ENCODE peak calls at places on chromosomes 1 and 21, in five cellular contexts. One of them, this sample, is unnamed.

GRCh38 chr1:39283858-39284257 is 79.4 kb downstream of the MACF1 start:
- DNase-seq in HCT116: no peak
- DNase-seq in progenitor cell of endocrine pancreas: no peak
- DNase-seq in AG09309: no peak
- DNase-seq in stomach: no peak
- DNase-seq in this sample: no peak

GRCh38 chr1:237042892-237043576 is 1.1 kb downstream of the RYR2 start:
- DNase-seq in progenitor cell of endocrine pancreas: peak; percentile 17
- DNase-seq in AG09309: no peak
- DNase-seq in stomach: no peak
- DNase-seq in HCT116: no peak
- DNase-seq in this sample: no peak

GRCh38 chr1:110356379-110356778 is 17.2 kb downstream of the RBM15 start:
- DNase-seq in progenitor cell of endocrine pancreas: no peak
- DNase-seq in AG09309: no peak
- DNase-seq in stomach: no peak
- DNase-seq in HCT116: no peak
- DNase-seq in this sample: no peak

GRCh38 chr1:155166373-155167165 is 6.5 kb downstream of the KRTCAP2 start:
- DNase-seq in progenitor cell of endocrine pancreas: no peak
- DNase-seq in AG09309: no peak
- DNase-seq in stomach: no peak
- DNase-seq in HCT116: no peak
- DNase-seq in this sample: no peak

GRCh38 chr1:184150776-184151531 is 99.4 kb downstream of the TSEN15 start:
- DNase-seq in stomach: no peak
- DNase-seq in AG09309: no peak
- DNase-seq in HCT116: no peak
- DNase-seq in progenitor cell of endocrine pancreas: no peak
- DNase-seq in this sample: no peak

GRCh38 chr1:64097859-64098258 is 105.6 kb upstream of the UBE2U start:
- DNase-seq in AG09309: no peak
- DNase-seq in progenitor cell of endocrine pancreas: no peak
- DNase-seq in HCT116: no peak
- DNase-seq in stomach: no peak
- DNase-seq in this sample: no peak

GRCh38 chr1:200979574-200980451 is 43.7 kb downstream of the KIF21B start:
- DNase-seq in progenitor cell of endocrine pancreas: peak; percentile 30
- DNase-seq in HCT116: peak; percentile 12
- DNase-seq in stomach: peak; percentile 39
- DNase-seq in AG09309: no peak
- DNase-seq in this sample: peak; percentile 99

GRCh38 chr21:25885405-25885804 is 150.6 kb downstream of the GABPA start:
- DNase-seq in HCT116: no peak
- DNase-seq in AG09309: no peak
- DNase-seq in stomach: no peak
- DNase-seq in progenitor cell of endocrine pancreas: no peak
- DNase-seq in this sample: no peak

GRCh38 chr1:7313081-7313546 is 458.0 kb upstream of the VAMP3 start:
- DNase-seq in AG09309: no peak
- DNase-seq in stomach: no peak
- DNase-seq in HCT116: no peak
- DNase-seq in progenitor cell of endocrine pancreas: no peak
- DNase-seq in this sample: no peak

GRCh38 chr1:25341746-25342145 is 3.6 kb downstream of the TMEM50A start:
- DNase-seq in stomach: no peak
- DNase-seq in progenitor cell of endocrine pancreas: no peak
- DNase-seq in AG09309: no peak
- DNase-seq in HCT116: no peak
- DNase-seq in this sample: no peak

GRCh38 chr1:150009604-150010387 is 730 bp downstream of the OTUD7B start:
- DNase-seq in AG09309: peak; percentile 49
- DNase-seq in HCT116: no peak
- DNase-seq in progenitor cell of endocrine pancreas: no peak
- DNase-seq in stomach: peak; percentile 43
- DNase-seq in this sample: no peak

GRCh38 chr1:15705184-15705566 is 21.1 kb downstream of the PLEKHM2 start:
- DNase-seq in progenitor cell of endocrine pancreas: no peak
- DNase-seq in stomach: no peak
- DNase-seq in AG09309: no peak
- DNase-seq in HCT116: no peak
- DNase-seq in this sample: no peak

GRCh38 chr1:53542551-53542950 is 83.4 kb downstream of the DMRTB1 start:
- DNase-seq in progenitor cell of endocrine pancreas: no peak
- DNase-seq in HCT116: no peak
- DNase-seq in stomach: no peak
- DNase-seq in AG09309: no peak
- DNase-seq in this sample: no peak
- TF ChIP-seq CTCF in progenitor cell of endocrine pancreas: no peak
- TF ChIP-seq CTCF in HCT116: no peak
- TF ChIP-seq CTCF in stomach: no peak
- TF ChIP-seq CTCF in AG09309: no peak
- TF ChIP-seq CTCF in this sample: no peak

DNA sequence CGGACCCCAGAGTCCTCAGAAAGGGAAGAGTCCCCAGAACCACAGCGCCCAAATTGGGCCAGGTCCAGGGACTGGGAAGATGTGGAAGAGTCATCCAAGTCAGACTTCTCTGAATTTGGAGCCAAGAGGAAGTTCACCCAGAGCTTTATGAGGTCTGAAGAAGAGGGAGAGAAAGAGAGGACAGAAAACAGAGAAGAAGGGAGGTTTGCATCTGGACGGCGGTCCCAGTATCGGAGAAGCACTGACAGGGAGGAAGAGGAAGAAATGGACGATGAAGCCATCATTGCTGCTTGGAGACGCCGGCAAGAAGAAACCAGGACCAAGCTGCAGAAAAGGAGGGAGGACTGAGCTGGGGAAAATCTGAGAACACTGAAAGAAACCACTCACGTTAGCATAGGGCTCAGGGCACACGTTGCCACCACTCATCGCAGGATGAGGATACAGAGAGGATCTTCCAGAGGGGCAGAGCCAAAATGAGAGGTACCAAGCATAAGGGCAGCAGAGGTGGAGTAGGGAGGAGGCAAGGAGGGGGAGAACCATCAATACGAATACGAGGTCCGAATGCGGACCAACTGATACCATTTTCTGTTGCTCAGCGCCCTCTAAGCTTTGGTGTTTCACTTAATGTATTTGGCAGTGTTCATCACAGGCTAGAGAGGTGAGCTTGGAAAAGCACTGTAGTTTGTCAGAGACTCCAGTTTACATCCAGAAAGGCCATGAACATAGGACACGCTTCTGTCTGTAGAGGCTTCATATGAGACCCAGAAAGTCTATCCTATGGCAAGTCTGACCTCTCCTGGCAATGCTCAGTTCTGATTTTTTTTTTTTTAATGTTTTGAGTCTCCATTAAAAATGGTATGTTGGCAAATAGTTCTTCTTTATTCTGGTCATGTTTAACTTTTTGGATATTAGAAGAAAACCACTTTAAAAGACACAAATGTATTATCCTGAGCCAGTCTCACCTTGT is 34.7 kb downstream of the STYXL2 start:
- DNase-seq in progenitor cell of endocrine pancreas: no peak
- DNase-seq in AG09309: no peak
- DNase-seq in HCT116: no peak
- DNase-seq in stomach: no peak
- DNase-seq in this sample: no peak
- TF ChIP-seq CTCF in progenitor cell of endocrine pancreas: no peak
- TF ChIP-seq CTCF in AG09309: no peak
- TF ChIP-seq CTCF in HCT116: peak; percentile 23
- TF ChIP-seq CTCF in stomach: no peak
- TF ChIP-seq CTCF in this sample: no peak

GRCh38 chr1:179178965-179179364 is 50.5 kb downstream of the ABL2 start:
- DNase-seq in HCT116: no peak
- DNase-seq in stomach: no peak
- DNase-seq in progenitor cell of endocrine pancreas: no peak
- DNase-seq in AG09309: no peak
- DNase-seq in this sample: peak; percentile 64

GRCh38 chr1:179178135-179178630 is 51.3 kb downstream of the ABL2 start:
- DNase-seq in stomach: no peak
- DNase-seq in progenitor cell of endocrine pancreas: no peak
- DNase-seq in AG09309: no peak
- DNase-seq in HCT116: no peak
- DNase-seq in this sample: no peak

GRCh38 chr1:179177182-179177581 is 52.3 kb downstream of the ABL2 start:
- DNase-seq in stomach: no peak
- DNase-seq in progenitor cell of endocrine pancreas: no peak
- DNase-seq in HCT116: no peak
- DNase-seq in AG09309: no peak
- DNase-seq in this sample: no peak

GRCh38 chr1:179177614-179178013 is 51.9 kb downstream of the ABL2 start:
- DNase-seq in stomach: no peak
- DNase-seq in HCT116: no peak
- DNase-seq in progenitor cell of endocrine pancreas: no peak
- DNase-seq in AG09309: no peak
- DNase-seq in this sample: no peak

GRCh38 chr1:179175011-179175934 is 54.2 kb downstream of the ABL2 start:
- DNase-seq in AG09309: peak; percentile 73
- DNase-seq in stomach: no peak
- DNase-seq in HCT116: no peak
- DNase-seq in progenitor cell of endocrine pancreas: no peak
- DNase-seq in this sample: no peak
- TF ChIP-seq CTCF in AG09309: no peak
- TF ChIP-seq CTCF in stomach: no peak
- TF ChIP-seq CTCF in HCT116: no peak
- TF ChIP-seq CTCF in progenitor cell of endocrine pancreas: no peak
- TF ChIP-seq CTCF in this sample: peak; percentile 13

DNA sequence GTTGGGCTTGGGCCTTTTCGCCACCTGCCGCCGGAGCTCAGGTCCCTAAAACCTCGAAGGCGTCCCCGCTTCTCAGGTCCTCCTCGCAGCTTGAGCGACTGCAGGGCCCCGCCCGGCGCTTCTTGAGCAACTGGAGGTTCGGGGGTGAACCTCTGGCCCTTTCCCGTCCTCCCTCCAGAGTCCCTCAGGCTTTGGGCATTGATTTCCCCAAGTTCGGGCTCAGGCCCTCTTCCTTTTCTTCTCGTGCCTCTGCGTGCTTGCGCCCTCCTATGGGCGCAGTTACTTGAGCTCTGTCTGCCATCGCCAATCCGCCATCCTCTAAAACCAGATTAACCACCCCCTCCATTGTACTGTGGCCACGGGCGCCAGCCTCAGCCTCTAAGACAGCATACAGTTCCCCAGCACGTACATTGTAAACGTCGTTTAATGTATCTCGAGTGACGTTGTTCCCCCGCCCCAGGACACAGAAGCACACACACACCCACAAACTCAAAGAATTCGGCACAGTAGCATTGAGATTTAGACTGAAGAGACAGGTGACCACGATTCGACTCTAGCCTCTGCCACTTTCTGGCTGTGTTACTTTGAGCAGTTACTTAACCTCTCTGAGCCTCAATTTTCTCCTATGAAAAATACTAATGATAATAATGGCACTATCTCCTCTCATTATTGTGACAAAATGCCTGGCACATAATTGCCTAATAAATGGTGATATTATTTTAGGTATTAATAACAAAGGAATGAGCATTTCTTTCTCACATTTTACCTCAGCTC is 22.6 kb downstream of the BTG2 start:
- DNase-seq in progenitor cell of endocrine pancreas: no peak
- DNase-seq in stomach: peak; percentile 66
- DNase-seq in AG09309: no peak
- DNase-seq in HCT116: no peak
- DNase-seq in this sample: peak; percentile 58
- TF ChIP-seq CTCF in progenitor cell of endocrine pancreas: peak; percentile 35
- TF ChIP-seq CTCF in stomach: peak; percentile 11
- TF ChIP-seq CTCF in AG09309: peak; percentile 42
- TF ChIP-seq CTCF in HCT116: peak; percentile 30
- TF ChIP-seq CTCF in this sample: peak; percentile 83

DNA sequence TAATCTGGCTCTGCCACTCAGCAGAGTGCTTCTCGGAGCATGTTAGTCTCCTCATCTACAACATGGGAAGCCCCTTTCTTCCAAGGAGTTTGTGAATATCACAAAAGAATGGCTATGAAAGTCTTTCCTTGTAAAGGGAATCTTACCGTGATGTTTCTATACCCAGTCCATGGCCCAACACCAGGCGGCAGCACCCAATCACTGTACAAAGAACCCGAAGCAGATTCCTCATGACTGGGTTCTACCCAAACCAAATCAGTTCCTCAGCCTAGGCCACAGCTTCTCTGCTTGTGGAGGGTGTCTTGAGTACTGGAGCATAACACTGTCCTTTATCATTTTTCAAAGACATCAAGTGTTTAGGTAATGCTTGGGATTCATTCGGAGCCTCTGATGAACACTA is 16.6 kb upstream of the SLFNL1 start:
- DNase-seq in HCT116: no peak
- DNase-seq in AG09309: no peak
- DNase-seq in stomach: no peak
- DNase-seq in progenitor cell of endocrine pancreas: no peak
- DNase-seq in this sample: no peak
- TF ChIP-seq CTCF in HCT116: no peak
- TF ChIP-seq CTCF in AG09309: peak; percentile 32
- TF ChIP-seq CTCF in stomach: no peak
- TF ChIP-seq CTCF in progenitor cell of endocrine pancreas: no peak
- TF ChIP-seq CTCF in this sample: no peak

GRCh38 chr1:152481869-152482664 is 28.5 kb upstream of the LCE5A start:
- DNase-seq in HCT116: no peak
- DNase-seq in progenitor cell of endocrine pancreas: no peak
- DNase-seq in stomach: no peak
- DNase-seq in AG09309: no peak
- DNase-seq in this sample: no peak

GRCh38 chr1:152487871-152488270 is 22.7 kb upstream of the LCE5A start:
- DNase-seq in AG09309: no peak
- DNase-seq in HCT116: no peak
- DNase-seq in stomach: no peak
- DNase-seq in progenitor cell of endocrine pancreas: no peak
- DNase-seq in this sample: no peak

DNA sequence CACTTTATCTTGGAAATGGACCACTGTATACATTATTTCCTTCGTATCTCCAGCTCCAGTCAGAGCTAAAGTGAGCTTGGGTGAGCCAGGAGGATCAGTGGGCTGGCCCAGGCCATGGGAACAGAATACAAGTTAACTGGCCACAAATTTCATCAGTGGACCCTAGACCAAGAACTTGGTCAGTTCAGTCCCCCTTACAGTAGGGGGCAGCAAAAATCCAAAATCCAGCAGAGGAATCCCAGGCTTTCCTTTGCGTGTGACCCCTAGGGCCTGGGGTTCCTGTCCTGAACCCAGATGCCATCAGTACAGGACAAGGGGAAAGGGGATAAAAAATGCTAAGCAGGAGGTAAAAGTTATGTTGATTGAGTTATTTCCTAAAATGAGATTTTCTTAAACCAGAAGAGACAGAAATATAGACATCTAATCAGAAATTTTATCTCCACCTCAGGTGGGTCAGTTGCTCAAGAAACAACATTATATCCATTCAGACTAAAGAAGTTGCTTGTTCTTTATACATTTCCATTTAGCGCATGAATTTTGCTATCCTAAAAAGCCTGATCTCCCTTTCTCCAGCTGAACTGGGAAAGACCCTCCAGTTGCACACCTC is 24.1 kb upstream of the LCE5A start:
- DNase-seq in stomach: no peak
- DNase-seq in AG09309: no peak
- DNase-seq in HCT116: no peak
- DNase-seq in progenitor cell of endocrine pancreas: no peak
- DNase-seq in this sample: no peak
- TF ChIP-seq CTCF in stomach: no peak
- TF ChIP-seq CTCF in AG09309: peak; percentile 36
- TF ChIP-seq CTCF in HCT116: peak; percentile 38
- TF ChIP-seq CTCF in progenitor cell of endocrine pancreas: no peak
- TF ChIP-seq CTCF in this sample: peak; percentile 15

GRCh38 chr1:101820080-101820479 is 176.6 kb downstream of the OLFM3 start:
- DNase-seq in HCT116: peak; percentile 16
- DNase-seq in progenitor cell of endocrine pancreas: peak; percentile 12
- DNase-seq in AG09309: no peak
- DNase-seq in stomach: no peak
- DNase-seq in this sample: no peak
- TF ChIP-seq CTCF in HCT116: no peak
- TF ChIP-seq CTCF in progenitor cell of endocrine pancreas: peak; percentile 74
- TF ChIP-seq CTCF in AG09309: no peak
- TF ChIP-seq CTCF in stomach: no peak
- TF ChIP-seq CTCF in this sample: peak; percentile 78